ENCODE peak calls at places on chromosome 1, in eight cellular contexts. D is heart left ventricle; W is stimulated activated naive CD8-positive, alpha-beta T cell treated with anti-CD3 and anti-CD28 coated beads, Interleukin-15, Interleukin-2, amounts not matched to agents 100 U/mL and 50 U/mL, for 24 hours; H is GOT3; B is small intestine; P is breast epithelium; X is fibroblast of the aortic adventitia; F is ecto neural progenitor cell. Z is an unnamed sample.

GRCh38 chr1:204477036-204477740 is 17.4 kb downstream of the PIK3C2B start:
- DNase-seq in D (no peak), F (no peak), W (no peak), X (no peak), P (no peak), B (peak), H (no peak), Z (no peak)

GRCh38 chr1:46343351-46343695 is 2.7 kb downstream of the NSUN4 start:
- DNase-seq in B (no peak), F (no peak), X (no peak), P (no peak), W (no peak), H (no peak), D (no peak), Z (no peak)

GRCh38 chr1:150841626-150842025 is 33.6 kb upstream of the CTSK start:
- DNase-seq in B (no peak), P (no peak), W (no peak), D (no peak), F (no peak), H (no peak), X (no peak), Z (no peak)

GRCh38 chr1:117794073-117794472 is 135.3 kb downstream of the GDAP2 start:
- DNase-seq in W (no peak), X (peak), F (no peak), D (no peak), H (no peak), P (no peak), B (no peak), Z (no peak)

GRCh38 chr1:180800945-180801344 is 111.8 kb upstream of the KIAA1614 start:
- DNase-seq in B (no peak), H (no peak), X (no peak), D (no peak), P (no peak), F (no peak), W (no peak), Z (no peak)

GRCh38 chr1:7845761-7846160 is 7.1 kb downstream of the UTS2 start:
- DNase-seq in F (no peak), X (peak), W (no peak), D (no peak), P (no peak), B (no peak), H (no peak), Z (no peak)

GRCh38 chr1:200184196-200184595 is 156.7 kb downstream of the NR5A2 start:
- DNase-seq in B (peak), X (peak), F (no peak), H (peak), D (peak), W (no peak), P (no peak), Z (peak)

GRCh38 chr1:72397786-72398185 is 115.4 kb upstream of the NEGR1 start:
- DNase-seq in X (peak), W (no peak), D (no peak), B (no peak), P (no peak), H (no peak), F (no peak), Z (no peak)

Z was measured in hepatocyte.